ENCODE peak calls at places on chromosomes 2 and 18, in four cellular contexts. O is dorsolateral prefrontal cortex, A is HCT116, E is astrocyte. C is an unnamed sample.

GRCh38 chr2:220469201-220469600 is 841.8 kb downstream of the SLC4A3 start:
- DNase-seq in O (no peak), A (no peak), E (peak), C (no peak)

GRCh38 chr2:19600506-19600905 is 242.1 kb upstream of the OSR1 start:
- DNase-seq in O (no peak), A (no peak), E (no peak), C (no peak)

GRCh38 chr2:43345391-43345813 is 119.0 kb upstream of the ZFP36L2 start:
- DNase-seq in O (no peak), A (no peak), E (peak), C (no peak)

GRCh38 chr2:38892819-38893218 is 3.1 kb downstream of the ARHGEF33 start:
- DNase-seq in O (no peak), A (no peak), E (no peak), C (no peak)

GRCh38 chr2:68387408-68388350 is 22.6 kb downstream of the PLEK start:
- DNase-seq in O (no peak), A (no peak), E (no peak), C (no peak)

GRCh38 chr2:40346535-40347354 is 105.1 kb downstream of the SLC8A1 start:
- DNase-seq in O (no peak), A (no peak), E (no peak), C (no peak)

GRCh38 chr18:79245517-79246001 is 150.2 kb upstream of the NFATC1 start:
- DNase-seq in O (no peak), A (peak), E (no peak), C (peak)

GRCh38 chr18:54127759-54128378 is 96.6 kb downstream of the MBD2 start:
- DNase-seq in O (peak), A (peak), E (no peak), C (no peak)

GRCh38 chr2:63861220-63861822 is 19.6 kb downstream of the UGP2 start:
- DNase-seq in O (no peak), A (peak), E (no peak), C (no peak)

GRCh38 chr2:71784734-71785549 is 331.6 kb downstream of the DYSF start:
- DNase-seq in O (no peak), A (peak), E (peak), C (no peak)

GRCh38 chr2:12452211-12452610 is 264.5 kb upstream of the TRIB2 start:
- DNase-seq in O (no peak), A (no peak), E (peak), C (no peak)

GRCh38 chr2:57957238-57957637 is 89.4 kb upstream of the VRK2 start:
- DNase-seq in O (no peak), A (no peak), E (no peak), C (no peak)

GRCh38 chr2:191995285-191995684 is 148.4 kb upstream of the CAVIN2 start:
- DNase-seq in O (no peak), A (no peak), E (no peak), C (no peak)

GRCh38 chr2:196849895-196850294 is 40.7 kb upstream of the C2orf66 start:
- DNase-seq in O (no peak), A (no peak), E (peak), C (no peak)

GRCh38 chr18:13381907-13382682 is 163.5 kb downstream of the LDLRAD4 start:
- DNase-seq in O (no peak), A (no peak), E (peak), C (no peak)

GRCh38 chr2:235087812-235088607 is 136.2 kb downstream of the SH3BP4 start:
- DNase-seq in O (peak), A (no peak), E (peak), C (no peak)

GRCh38 chr2:130922417-130922816 is 85.7 kb downstream of the ARHGEF4 start:
- DNase-seq in O (no peak), A (no peak), E (no peak), C (no peak)

GRCh38 chr2:9030882-9031645 is 27.6 kb upstream of the MBOAT2 start:
- DNase-seq in O (no peak), A (no peak), E (peak), C (no peak)

GRCh38 chr2:74379851-74380789 is at the start of gene DCTN1:
- DNase-seq in O (peak), A (no peak), E (peak), C (no peak)

GRCh38 chr2:44715671-44716077 is 225.8 kb upstream of the SIX3 start:
- DNase-seq in O (no peak), A (peak), E (peak), C (no peak)

GRCh38 chr2:1590611-1591460 is 153.5 kb downstream of the PXDN start:
- DNase-seq in O (no peak), A (no peak), E (no peak), C (no peak)

GRCh38 chr2:195545811-195546210 is 111.2 kb upstream of the SLC39A10 start:
- DNase-seq in O (no peak), A (no peak), E (no peak), C (no peak)

GRCh38 chr2:172409042-172409441 is 18.3 kb upstream of the ITGA6 start:
- DNase-seq in O (no peak), A (no peak), E (no peak), C (peak)
- H3K27ac ChIP-seq in O (no peak), A (no peak), E (no peak), C (peak)

DNA sequence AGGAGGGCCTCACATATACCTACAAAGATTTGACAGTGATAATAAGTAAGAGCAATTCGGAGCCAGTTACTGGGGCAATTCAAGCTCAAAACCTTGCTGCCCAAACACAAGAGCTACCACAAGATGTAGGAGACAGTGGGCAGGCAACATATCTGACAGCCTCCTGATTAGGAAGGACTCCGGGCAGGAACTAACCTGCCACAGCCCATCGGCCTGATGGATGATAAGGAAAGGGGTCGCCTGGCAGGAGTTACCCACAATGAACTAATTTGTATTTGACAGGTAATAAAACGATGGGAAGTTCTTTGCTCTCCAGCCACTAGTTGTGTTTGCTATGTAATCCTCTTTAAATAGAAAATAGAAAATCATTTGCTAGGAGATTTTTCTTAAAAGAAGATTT is 100.2 kb downstream of the ARHGAP15 start:
- DNase-seq in O (no peak), A (no peak), E (no peak), C (no peak)
- H3K27ac ChIP-seq in O (no peak), A (no peak), E (no peak), C (no peak)

DNA sequence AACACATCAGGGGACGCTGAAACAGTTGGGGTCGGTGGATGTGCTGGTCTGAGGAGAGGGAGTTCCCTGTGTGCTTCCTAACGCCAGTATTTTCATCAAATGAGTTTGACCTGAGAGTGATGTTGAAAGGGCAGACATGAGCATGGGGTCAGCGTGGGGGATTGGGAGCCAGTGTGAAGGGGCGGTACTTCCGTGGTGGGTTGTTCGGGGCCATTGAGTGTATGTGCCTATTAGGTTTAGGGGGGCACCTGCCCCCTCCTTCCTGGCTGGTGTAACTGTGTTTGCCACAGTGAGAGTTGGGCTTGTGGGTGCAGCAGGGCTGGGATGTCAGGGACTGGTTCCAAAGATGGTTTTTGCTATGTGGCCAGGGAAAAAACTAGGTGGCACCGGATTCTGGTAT is 24.4 kb downstream of the SPEG start:
- DNase-seq in O (no peak), A (no peak), E (no peak), C (no peak)
- H3K27ac ChIP-seq in O (peak), A (no peak), E (no peak), C (no peak)

GRCh38 chr2:120012363-120012762 is 514 bp upstream of the EPB41L5 start:
- DNase-seq in O (no peak), A (no peak), E (no peak), C (no peak)
- H3K27ac ChIP-seq in O (peak), A (no peak), E (no peak), C (peak)